ENCODE peak calls at places on chromosomes 5 and 9, in four cellular contexts. R is foreskin fibroblast, K is heart right ventricle, B is GM23338. T is an unnamed sample.

GRCh38 chr5:98510601-98511000 is 262.9 kb upstream of the RGMB start:
- DNase-seq in K (no peak), R (no peak), B (no peak), T (no peak)

GRCh38 chr9:109017061-109017460 is 3.8 kb upstream of the CTNNAL1 start:
- DNase-seq in K (peak), R (no peak), B (no peak), T (no peak)

GRCh38 chr5:176816791-176817272 is 6.5 kb downstream of the UNC5A start:
- DNase-seq in R (no peak), B (peak), K (no peak), T (no peak)

GRCh38 chr5:6759401-6759800 is 46.2 kb downstream of the TENT4A start:
- DNase-seq in B (peak), K (no peak), R (peak), T (no peak)

GRCh38 chr5:107469485-107469884 is 201.3 kb downstream of the EFNA5 start:
- DNase-seq in K (no peak), B (no peak), R (peak), T (peak)

GRCh38 chr5:36054646-36055045 is 12.0 kb downstream of the UGT3A2 start:
- DNase-seq in B (no peak), K (no peak), R (no peak), T (no peak)

GRCh38 chr9:13213337-13213736 is 66.2 kb downstream of the MPDZ start:
- DNase-seq in R (peak), K (no peak), B (peak), T (peak)

GRCh38 chr5:74209566-74209965 is 431.0 kb downstream of the ENC1 start:
- DNase-seq in K (no peak), R (peak), B (no peak), T (no peak)

GRCh38 chr5:124738751-124739559 is 7.5 kb downstream of the ZNF608 start:
- DNase-seq in K (no peak), B (peak), R (peak), T (no peak)

GRCh38 chr9:129359871-129360536 is 181.9 kb upstream of the IER5L start:
- DNase-seq in B (no peak), K (no peak), R (no peak), T (no peak)

GRCh38 chr9:692636-693459 is 148.6 kb upstream of the DMRT1 start:
- DNase-seq in B (no peak), K (no peak), R (peak), T (peak)

GRCh38 chr5:155539958-155540595 is 526.5 kb downstream of the KIF4B start:
- DNase-seq in R (no peak), B (peak), K (no peak), T (no peak)

GRCh38 chr5:89450149-89450538 is 567.2 kb upstream of the MEF2C start:
- DNase-seq in K (no peak), R (no peak), B (no peak), T (no peak)

GRCh38 chr5:78221964-78222451 is 72.5 kb downstream of the AP3B1 start:
- DNase-seq in B (peak), K (no peak), R (peak), T (peak)
- TF ChIP-seq CTCF in B (peak), K (no peak), R (peak), T (peak)

GRCh38 chr5:21236896-21237830 is 1249.2 kb upstream of the CDH18 start:
- DNase-seq in R (no peak), K (no peak), B (no peak), T (no peak)
- TF ChIP-seq CTCF in R (no peak), K (no peak), B (no peak), T (no peak)

GRCh38 chr9:21812415-21812814 is 10.0 kb downstream of the MTAP start:
- DNase-seq in K (no peak), B (no peak), R (peak), T (peak)
- TF ChIP-seq CTCF in K (no peak), B (no peak), R (no peak), T (no peak)

DNA sequence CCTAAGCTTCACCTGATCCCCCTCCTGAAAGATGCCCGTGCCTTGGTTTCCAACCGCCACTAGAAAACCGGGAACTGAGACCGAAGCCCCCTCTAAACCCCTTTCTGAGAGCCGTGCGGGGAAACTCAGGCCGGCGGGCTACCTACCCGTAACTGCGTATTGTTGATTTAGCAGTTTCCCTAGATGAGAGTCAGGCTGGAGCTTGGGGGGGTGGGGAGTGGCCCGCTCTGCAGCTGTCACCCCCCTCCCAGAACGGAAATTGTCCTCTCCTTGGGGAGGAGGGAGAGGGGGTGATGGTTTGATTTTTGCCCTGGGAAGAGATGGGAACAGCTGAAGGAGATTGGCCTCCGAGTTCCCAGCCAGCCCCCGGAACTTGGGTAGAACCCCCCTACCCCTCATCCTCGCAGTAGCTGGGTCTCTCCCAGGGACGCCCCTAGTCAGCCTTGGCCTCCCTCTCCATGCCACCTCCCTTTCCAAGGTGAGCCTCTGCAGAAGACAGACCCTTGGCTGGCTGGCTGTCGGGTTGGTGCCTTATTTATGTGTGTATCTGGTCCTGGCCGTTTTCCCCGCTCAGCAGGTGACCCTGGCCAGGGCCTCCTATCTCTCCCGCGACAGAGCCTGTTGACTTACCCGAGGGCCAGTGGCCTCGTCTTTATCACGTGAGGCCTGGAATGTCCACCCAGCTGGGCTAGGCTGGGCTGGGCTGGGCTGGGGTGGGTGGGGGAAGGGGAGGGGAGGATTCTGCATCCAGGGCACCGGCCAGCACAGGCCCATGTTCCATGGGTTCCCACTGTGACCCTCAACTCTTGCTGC is 2.7 kb downstream of the CXXC5 start:
- DNase-seq in K (peak), B (peak), R (peak), T (no peak)
- TF ChIP-seq CTCF in K (no peak), B (no peak), R (no peak), T (no peak)

GRCh38 chr5:136016945-136017530 is 11.8 kb upstream of the TGFBI start:
- DNase-seq in K (no peak), B (no peak), R (peak), T (peak)
- TF ChIP-seq CTCF in K (no peak), B (no peak), R (no peak), T (peak)

GRCh38 chr9:37784640-37785483 is at the start of gene EXOSC3:
- DNase-seq in R (peak), B (peak), K (peak), T (peak)
- TF ChIP-seq CTCF in R (no peak), B (peak), K (no peak), T (peak)

DNA sequence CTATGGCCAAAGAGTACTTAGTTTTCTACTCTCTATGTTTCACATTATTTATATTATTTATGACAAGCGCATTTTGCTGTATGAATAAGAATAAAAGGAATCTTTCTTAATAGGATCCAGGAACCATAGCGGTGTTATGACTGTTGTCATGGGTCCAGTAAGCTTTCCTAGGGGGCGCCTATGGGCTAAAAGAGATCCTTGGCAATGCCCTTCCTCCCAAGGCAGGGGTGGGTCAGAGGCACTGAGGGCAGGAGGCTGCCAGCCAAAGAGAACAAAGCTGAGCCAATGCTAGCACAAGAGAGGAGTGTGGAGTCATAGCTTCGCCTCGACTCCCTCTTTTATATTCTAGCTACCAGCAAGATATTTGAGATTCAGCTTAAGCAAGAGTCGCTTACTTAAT is 98.4 kb upstream of the GNAQ start:
- DNase-seq in K (no peak), R (no peak), B (peak), T (no peak)
- TF ChIP-seq CTCF in K (no peak), R (no peak), B (peak), T (no peak)

T was measured in HFFc6.